ENCODE peak calls at places on chromosomes 3 and 15, in nine cellular contexts. D is RWPE1; E is T-helper 9 cell; I is activated naive CD8-positive, alpha-beta T cell treated with anti-CD3 and anti-CD28 coated beads, Interleukin-2, amount 10 ng/mL, durations not matched to agents 7 days and 5 days; M is occipital lobe; K is NCI-H69; C is CD8-positive, alpha-beta T cell; R is GM19239; J is AG08395. B is an unnamed sample.

GRCh38 chr3:192303235-192303634 is 424.1 kb downstream of the FGF12 start:
- DNase-seq in M (peak), E (no peak), K (peak), J (no peak), C (no peak), I (no peak), R (no peak), D (no peak), B (peak)

GRCh38 chr15:82539690-82540054 is 585 bp downstream of the RPS17 start:
- DNase-seq in E (no peak), C (no peak), I (no peak), M (no peak), J (no peak), D (no peak), K (no peak), R (no peak), B (no peak)

GRCh38 chr3:49566312-49566711 is 12.0 kb downstream of the BSN start:
- DNase-seq in E (no peak), R (no peak), J (peak), C (no peak), K (no peak), M (no peak), D (no peak), I (no peak), B (peak)

GRCh38 chr15:25985179-25985578 is 122.1 kb upstream of the ATP10A start:
- DNase-seq in J (no peak), E (no peak), M (no peak), K (no peak), C (no peak), I (no peak), R (no peak), D (no peak), B (no peak)

GRCh38 chr3:54955496-54955895 is 27.6 kb upstream of the LRTM1 start:
- DNase-seq in C (no peak), J (no peak), D (no peak), K (no peak), R (no peak), I (no peak), M (no peak), E (no peak), B (no peak)

GRCh38 chr3:62605413-62606068 is 232.2 kb upstream of the FEZF2 start:
- DNase-seq in D (no peak), E (no peak), J (no peak), C (no peak), M (no peak), R (no peak), K (peak), I (no peak), B (peak)

GRCh38 chr3:10292505-10293419 is at the start of gene GHRL:
- DNase-seq in J (no peak), C (no peak), I (no peak), M (no peak), K (no peak), D (no peak), R (peak), E (no peak), B (no peak)

GRCh38 chr3:45010718-45011355 is 15.3 kb upstream of the CLEC3B start:
- DNase-seq in J (peak), E (no peak), K (no peak), C (no peak), D (no peak), M (no peak), I (no peak), R (no peak), B (no peak)

GRCh38 chr3:132342183-132342582 is 25.0 kb downstream of the ACP3 start:
- DNase-seq in I (no peak), K (no peak), M (no peak), C (no peak), J (no peak), E (no peak), D (no peak), R (no peak), B (peak)

GRCh38 chr3:13462822-13463221 is 17.3 kb upstream of the HDAC11 start:
- DNase-seq in M (no peak), J (no peak), E (no peak), I (no peak), D (no peak), C (no peak), R (no peak), K (no peak), B (no peak)

GRCh38 chr3:156469456-156469855 is 85.5 kb downstream of the SSR3 start:
- DNase-seq in D (no peak), K (no peak), R (no peak), J (no peak), I (no peak), M (no peak), E (no peak), C (no peak), B (no peak)

GRCh38 chr15:60993008-60993407 is 236.1 kb downstream of the RORA start:
- DNase-seq in E (no peak), I (no peak), M (no peak), K (no peak), C (no peak), D (no peak), J (peak), R (no peak), B (no peak)

GRCh38 chr3:185995352-185995751 is 57.5 kb upstream of the TRA2B start:
- DNase-seq in R (no peak), K (no peak), J (peak), D (peak), C (no peak), I (no peak), E (no peak), M (no peak), B (no peak)

GRCh38 chr3:134794950-134795775 is at the start of gene EPHB1:
- DNase-seq in C (peak), I (peak), M (peak), J (peak), K (peak), R (peak), E (peak), D (peak), B (peak)

GRCh38 chr3:77939726-77940125 is 899.8 kb downstream of the ROBO2 start:
- DNase-seq in D (no peak), E (no peak), J (no peak), K (no peak), R (no peak), I (no peak), C (no peak), M (no peak), B (no peak)

GRCh38 chr15:96870510-96871039 is 540.1 kb downstream of the NR2F2 start:
- DNase-seq in M (no peak), K (no peak), D (no peak), R (no peak), E (no peak), C (no peak), I (no peak), J (no peak), B (no peak)

GRCh38 chr3:97901327-97902295 is 70.6 kb downstream of the RIOX2 start:
- DNase-seq in R (no peak), C (no peak), J (no peak), I (no peak), M (no peak), K (no peak), D (no peak), E (no peak), B (no peak)

GRCh38 chr3:197599089-197599765 is 43.5 kb upstream of the BDH1 start:
- DNase-seq in D (peak), I (peak), R (peak), J (peak), K (no peak), C (peak), M (no peak), E (peak), B (no peak)

GRCh38 chr15:77347197-77347596 is 72.7 kb downstream of the PEAK1 start:
- DNase-seq in E (no peak), I (no peak), D (no peak), J (no peak), C (no peak), M (no peak), R (no peak), K (peak), B (no peak)

GRCh38 chr3:55164876-55165275 is 237.0 kb upstream of the LRTM1 start:
- DNase-seq in R (no peak), I (no peak), M (no peak), D (no peak), C (no peak), J (peak), E (no peak), K (no peak), B (no peak)

GRCh38 chr3:12689997-12690711 is 26.2 kb upstream of the RAF1 start:
- DNase-seq in R (no peak), E (no peak), K (no peak), D (no peak), J (no peak), I (no peak), M (no peak), C (no peak), B (no peak)

GRCh38 chr3:39096775-39097174 is 10.7 kb downstream of the GORASP1 start:
- DNase-seq in M (no peak), E (no peak), R (no peak), D (no peak), J (peak), I (no peak), K (no peak), C (no peak), B (no peak)

GRCh38 chr15:91940466-91941381 is 87.2 kb downstream of the SLCO3A1 start:
- DNase-seq in E (no peak), J (no peak), R (no peak), M (no peak), D (peak), I (no peak), C (no peak), K (peak), B (no peak)

GRCh38 chr3:129686941-129687340 is 80.5 kb upstream of the PLXND1 start:
- DNase-seq in C (no peak), D (no peak), I (no peak), M (no peak), J (no peak), E (no peak), R (no peak), K (peak), B (peak)

GRCh38 chr3:152176241-152176640 is 92.5 kb upstream of the MBNL1 start:
- DNase-seq in E (no peak), C (no peak), J (peak), K (no peak), D (no peak), M (no peak), R (no peak), I (no peak), B (no peak)

GRCh38 chr3:127536818-127537810 is 53.4 kb downstream of the TPRA1 start:
- DNase-seq in R (no peak), C (no peak), E (no peak), M (no peak), J (no peak), I (no peak), D (no peak), K (peak), B (peak)

GRCh38 chr3:46542344-46542743 is 23.8 kb downstream of the LRRC2 start:
- DNase-seq in E (no peak), R (no peak), M (no peak), J (no peak), K (no peak), C (no peak), D (no peak), I (no peak), B (no peak)

GRCh38 chr3:16182183-16182582 is 7.7 kb downstream of the GALNT15 start:
- DNase-seq in K (no peak), J (no peak), E (no peak), I (no peak), M (no peak), R (no peak), D (no peak), C (no peak), B (no peak)

GRCh38 chr15:28086175-28086703 is 12.9 kb downstream of the OCA2 start:
- DNase-seq in D (peak), K (peak), E (no peak), I (no peak), C (peak), J (peak), M (no peak), R (peak), B (peak)

GRCh38 chr15:73765778-73766177 is 12.6 kb upstream of the INSYN1 start:
- DNase-seq in I (no peak), R (no peak), D (no peak), M (no peak), K (no peak), E (no peak), C (no peak), J (no peak), B (no peak)

GRCh38 chr15:77031376-77032050 is 36.6 kb downstream of the PSTPIP1 start:
- DNase-seq in M (no peak), I (peak), K (peak), E (no peak), J (no peak), C (peak), R (peak), D (no peak), B (peak)